ENCODE peak calls at places on chromosomes 5 and 9, in ten cellular contexts. K is left ventricle myocardium inferior; O is HEK293T; U is stimulated activated CD4-positive, alpha-beta T cell treated with anti-CD3 and anti-CD28 coated beads, Interleukin-1b, Interleukin-23, amount 100 ng/mL, for 24 hours; G is dorsolateral prefrontal cortex; Y is Ammon's horn; H is NCI-H2107; A is pancreas; L is H54; C is NCI-H2029 treated with DMSO at 0.1 percent for 48 hours. R is an unnamed sample.

GRCh38 chr5:6177926-6178325 is 200.4 kb downstream of the MED10 start:
- DNase-seq in G (no peak), U (no peak), L (no peak), H (no peak), A (no peak), Y (no peak), K (no peak), C (no peak), O (no peak), R (no peak)

GRCh38 chr9:91948423-91949292 is 1.4 kb downstream of the ROR2 start:
- DNase-seq in L (peak), G (no peak), K (peak), A (peak), Y (no peak), H (no peak), U (no peak), O (peak), C (no peak), R (no peak)

GRCh38 chr9:124017064-124017928 is 5.7 kb downstream of the LHX2 start:
- DNase-seq in U (no peak), A (no peak), C (no peak), O (no peak), Y (no peak), K (no peak), H (no peak), L (no peak), G (no peak), R (no peak)

GRCh38 chr9:105510024-105510423 is 47.9 kb upstream of the FKTN start:
- DNase-seq in G (no peak), U (no peak), A (no peak), O (no peak), Y (no peak), H (no peak), L (peak), K (no peak), C (no peak), R (no peak)

GRCh38 chr5:100560860-100561259 is 25.7 kb downstream of the FAM174A start:
- DNase-seq in A (no peak), O (no peak), L (no peak), Y (no peak), U (no peak), H (no peak), K (no peak), G (no peak), C (no peak), R (no peak)

GRCh38 chr9:95379630-95380029 is 62.1 kb upstream of the FANCC start:
- DNase-seq in L (no peak), A (no peak), H (no peak), G (no peak), U (no peak), O (no peak), Y (no peak), C (no peak), K (no peak), R (no peak)

GRCh38 chr5:133831506-133832224 is 136.8 kb downstream of the C5orf15 start:
- DNase-seq in A (no peak), Y (no peak), H (no peak), K (no peak), C (no peak), O (no peak), G (no peak), U (no peak), L (no peak), R (no peak)

GRCh38 chr5:128782446-128782845 is 182.8 kb upstream of the SLC27A6 start:
- DNase-seq in K (peak), O (no peak), G (peak), L (peak), C (no peak), U (no peak), H (no peak), A (peak), Y (peak), R (no peak)

GRCh38 chr9:106920701-106921283 is 57.8 kb downstream of the ZNF462 start:
- DNase-seq in A (no peak), Y (peak), L (no peak), C (no peak), O (peak), U (no peak), K (no peak), G (peak), H (no peak), R (no peak)

GRCh38 chr9:119556129-119556875 is 187.1 kb upstream of the BRINP1 start:
- DNase-seq in H (peak), G (peak), O (peak), K (peak), Y (peak), L (peak), A (peak), U (no peak), C (peak), R (peak)

GRCh38 chr5:151589878-151590570 is 1.1 kb downstream of the FAT2 start:
- DNase-seq in A (no peak), K (no peak), H (no peak), U (no peak), Y (no peak), O (no peak), G (no peak), C (no peak), L (no peak), R (no peak)

GRCh38 chr5:147472669-147473131 is 37.2 kb downstream of the DPYSL3 start:
- DNase-seq in C (no peak), O (no peak), A (no peak), K (no peak), L (no peak), U (no peak), H (no peak), Y (no peak), G (no peak), R (no peak)

GRCh38 chr5:44952376-44952775 is 143.6 kb downstream of the MRPS30 start:
- DNase-seq in G (no peak), L (no peak), C (no peak), H (peak), Y (peak), O (peak), K (no peak), A (no peak), U (no peak), R (no peak)

R was measured in T-helper 9 cell.